ENCODE peak calls at places on chromosomes 3 and 15, in five cellular contexts. T is tibial nerve, H is cardiac muscle cell, Q is A549, N is uterus. J is an unnamed sample.
A peak's percentile ranks its signal among the peaks of the same experiment; 100 is the strongest.

GRCh38 chr15:65355173-65355982 is 22.4 kb downstream of the IGDCC3 start:
- DNase-seq in T (no peak), Q (no peak), H (no peak), N (no peak), J (no peak)

GRCh38 chr3:137792633-137793271 is 28.6 kb downstream of the SOX14 start:
- DNase-seq in T (peak; percentile 36), Q (peak; percentile 23), H (peak; percentile 27), N (no peak), J (peak; percentile 46)

GRCh38 chr3:100915706-100916105 is 77.5 kb downstream of the ABI3BP start:
- DNase-seq in H (no peak), N (no peak), Q (no peak), T (no peak), J (no peak)

GRCh38 chr3:71542548-71543370 is 40.8 kb downstream of the FOXP1 start:
- DNase-seq in Q (peak; percentile 18), H (peak; percentile 95), N (peak; percentile 88), T (peak; percentile 68), J (peak; percentile 80)

GRCh38 chr15:41806291-41807181 is 21.4 kb upstream of the JMJD7 start:
- DNase-seq in Q (no peak), T (no peak), N (no peak), H (no peak), J (no peak)

GRCh38 chr3:134013280-134013679 is 16.4 kb downstream of the SLCO2A1 start:
- DNase-seq in Q (no peak), N (no peak), H (no peak), T (no peak), J (no peak)

GRCh38 chr3:157394361-157394760 is 42.3 kb upstream of the PTX3 start:
- DNase-seq in H (no peak), N (no peak), T (no peak), Q (no peak), J (no peak)

GRCh38 chr15:74011610-74012009 is 17.1 kb downstream of the PML start:
- DNase-seq in H (peak; percentile 91), N (peak; percentile 83), T (peak; percentile 34), Q (no peak), J (no peak)

GRCh38 chr15:77327844-77328529 is 91.9 kb downstream of the PEAK1 start:
- DNase-seq in H (no peak), N (no peak), Q (no peak), T (no peak), J (no peak)

GRCh38 chr3:71721721-71722157 is 3.5 kb downstream of the EIF4E3 start:
- DNase-seq in T (no peak), N (no peak), Q (no peak), H (no peak), J (no peak)

GRCh38 chr3:50612973-50613851 is 1.6 kb upstream of the CISH start:
- DNase-seq in T (no peak), Q (no peak), N (no peak), H (no peak), J (no peak)

GRCh38 chr3:143119974-143120715 is 574 bp downstream of the CHST2 start:
- DNase-seq in H (peak; percentile 10), N (peak; percentile 15), Q (peak; percentile 15), T (no peak), J (peak; percentile 51)

GRCh38 chr3:188185717-188186236 is 31.8 kb downstream of the LPP start:
- DNase-seq in T (no peak), Q (no peak), H (no peak), N (no peak), J (peak; percentile 58)

GRCh38 chr3:186108106-186108940 is 566 bp downstream of the ETV5 start:
- DNase-seq in N (no peak), H (peak; percentile 64), Q (peak; percentile 70), T (no peak), J (peak; percentile 67)

GRCh38 chr15:69853572-69853971 is 244.1 kb downstream of the TLE3 start:
- DNase-seq in T (no peak), H (peak; percentile 74), Q (peak; percentile 56), N (no peak), J (no peak)

GRCh38 chr3:138941259-138941885 is 5.6 kb downstream of the FOXL2 start:
- DNase-seq in N (no peak), T (no peak), H (peak; percentile 77), Q (peak; percentile 62), J (no peak)

GRCh38 chr3:128226794-128227399 is 73.6 kb downstream of the EEFSEC start:
- DNase-seq in N (peak; percentile 35), H (peak; percentile 58), Q (peak; percentile 29), T (no peak), J (no peak)

GRCh38 chr3:185900228-185900627 is 37.6 kb downstream of the TRA2B start:
- DNase-seq in N (no peak), T (no peak), Q (peak; percentile 68), H (peak; percentile 82), J (no peak)

GRCh38 chr3:100783619-100784018 is 74.3 kb downstream of the TFG start:
- DNase-seq in H (no peak), Q (no peak), N (no peak), T (no peak), J (no peak)

GRCh38 chr3:136075218-136075808 is 109.8 kb downstream of the PPP2R3A start:
- DNase-seq in Q (peak; percentile 70), N (peak; percentile 75), H (peak; percentile 92), T (peak; percentile 88), J (no peak)

GRCh38 chr15:29986946-29987345 is 95.8 kb upstream of the GOLGA8J start:
- DNase-seq in N (no peak), T (no peak), H (no peak), Q (no peak), J (no peak)

GRCh38 chr3:184227481-184227935 is 1.9 kb upstream of the VWA5B2 start:
- DNase-seq in N (no peak), Q (peak; percentile 34), T (no peak), H (peak; percentile 32), J (no peak)

GRCh38 chr3:72345237-72345878 is 502.9 kb downstream of the SHQ1 start:
- DNase-seq in H (peak; percentile 42), N (no peak), T (no peak), Q (no peak), J (no peak)

GRCh38 chr3:118548434-118548833 is 486.2 kb downstream of the IGSF11 start:
- DNase-seq in N (no peak), Q (no peak), T (no peak), H (no peak), J (no peak)

GRCh38 chr3:194277547-194278091 is 73.5 kb downstream of the CPN2 start:
- DNase-seq in Q (no peak), H (peak; percentile 92), N (peak; percentile 78), T (no peak), J (peak; percentile 44)

DNA sequence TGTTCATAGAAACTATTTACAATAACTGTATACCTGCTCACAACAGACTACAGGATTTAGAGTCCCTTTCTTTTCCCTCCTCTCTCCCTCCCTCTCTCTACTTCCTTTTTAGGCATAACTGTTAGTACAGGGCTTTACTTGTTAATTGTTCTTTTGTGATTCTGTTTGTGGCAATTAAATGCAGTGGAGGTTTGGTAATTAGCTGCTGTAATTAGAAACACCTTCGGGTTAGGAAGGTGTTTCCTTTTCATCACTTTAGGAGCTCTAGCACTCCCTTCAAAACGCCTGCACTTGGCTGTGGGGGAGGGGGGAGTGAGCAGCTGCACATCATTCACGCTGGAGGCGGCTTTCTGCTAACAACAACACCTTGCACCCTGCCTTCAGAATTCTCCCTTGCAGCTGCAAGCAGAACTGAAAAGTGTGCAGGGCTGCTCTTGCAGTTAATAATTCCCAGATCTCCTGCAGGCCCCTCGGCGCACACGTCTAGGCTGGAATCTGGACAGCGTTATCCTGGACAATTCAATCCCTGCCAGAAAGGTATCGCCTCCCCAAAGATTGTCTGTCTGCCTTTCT is 242.6 kb upstream of the RGMA start:
- DNase-seq in N (peak; percentile 37), H (no peak), T (no peak), Q (no peak), J (no peak)
- TF ChIP-seq CTCF in N (no peak), H (no peak), T (no peak), Q (no peak), J (no peak)

GRCh38 chr15:25093455-25094029 is 138.8 kb downstream of the SNRPN start:
- DNase-seq in T (no peak), N (no peak), Q (no peak), H (no peak), J (no peak)

GRCh38 chr15:25092661-25093060 is 137.9 kb downstream of the SNRPN start:
- DNase-seq in N (no peak), T (no peak), Q (no peak), H (no peak), J (no peak)

GRCh38 chr15:25090073-25090733 is 135.4 kb downstream of the SNRPN start:
- DNase-seq in N (no peak), Q (no peak), T (no peak), H (no peak), J (no peak)

GRCh38 chr15:25089577-25089976 is 134.8 kb downstream of the SNRPN start:
- DNase-seq in H (no peak), T (no peak), N (no peak), Q (no peak), J (no peak)

GRCh38 chr15:25091421-25092158 is 136.8 kb downstream of the SNRPN start:
- DNase-seq in T (no peak), Q (no peak), N (no peak), H (no peak), J (no peak)
- H3K9me3 ChIP-seq in T (peaks cover 39% of the 10 kb centered on the region), Q (peaks cover 2% of the 10 kb centered on the region), N (peaks cover 55% of the 10 kb centered on the region), H (no peaks in the 10 kb centered on the region), J (peaks cover 100% of the 10 kb centered on the region)

GRCh38 chr3:152056481-152056880 is 183.0 kb downstream of the SUCNR1 start:
- DNase-seq in N (no peak), T (no peak), Q (no peak), H (no peak), J (no peak)
- TF ChIP-seq CTCF in N (no peak), T (no peak), Q (no peak), H (no peak), J (no peak)

GRCh38 chr3:127209155-127209839 is 16.4 kb downstream of the PRR23E start:
- DNase-seq in T (no peak), H (no peak), Q (no peak), N (no peak), J (no peak)

GRCh38 chr3:127208483-127209100 is 15.7 kb downstream of the PRR23E start:
- DNase-seq in N (no peak), T (no peak), H (no peak), Q (no peak), J (no peak)

GRCh38 chr3:127211118-127212060 is 18.5 kb downstream of the PRR23E start:
- DNase-seq in T (no peak), H (no peak), N (no peak), Q (no peak), J (no peak)

GRCh38 chr3:127210654-127210943 is 17.7 kb downstream of the PRR23E start:
- DNase-seq in H (no peak), Q (no peak), T (no peak), N (no peak), J (no peak)

DNA sequence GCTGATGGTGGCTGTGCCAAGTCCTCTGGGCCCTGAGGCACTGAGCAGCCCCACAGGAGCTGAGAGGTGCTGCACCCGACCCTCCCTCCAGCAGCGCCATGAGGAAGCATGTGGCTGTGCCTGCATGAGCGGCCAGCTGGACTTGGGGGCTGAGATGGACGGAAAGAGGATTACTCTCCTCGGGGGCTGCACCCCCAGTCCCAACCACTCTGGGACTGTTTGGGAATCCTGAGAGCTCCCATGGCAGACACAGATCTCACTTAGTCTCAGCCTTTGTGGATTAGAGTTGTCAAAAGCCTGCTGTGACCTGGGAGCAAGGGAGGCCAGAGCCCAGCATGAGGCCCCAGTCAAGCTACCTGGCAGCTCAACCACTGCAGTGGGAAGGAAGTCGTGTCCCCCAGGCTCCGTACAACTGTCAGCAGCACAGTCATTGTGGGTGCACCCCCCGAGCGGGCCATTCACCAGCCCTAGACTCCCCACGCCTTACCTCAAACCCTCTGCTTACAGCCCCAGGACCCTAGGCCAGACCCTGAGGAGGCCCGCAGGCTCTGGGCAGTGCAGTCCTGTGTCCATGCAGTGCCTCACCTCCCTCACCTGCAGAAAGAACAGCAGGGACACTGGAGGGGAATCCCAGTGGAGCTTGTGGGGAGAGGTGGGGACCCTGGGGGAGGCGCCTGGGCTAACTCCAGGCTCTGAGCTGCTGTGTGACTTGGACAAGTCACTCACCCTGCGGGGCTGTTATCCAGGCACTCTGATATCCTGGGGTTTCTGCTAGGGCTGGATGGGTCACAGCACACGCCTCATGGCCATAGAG is 17.1 kb downstream of the PRR23E start:
- DNase-seq in N (no peak), H (no peak), T (no peak), Q (no peak), J (no peak)
- H3K9me3 ChIP-seq in N (no peaks in the 10 kb centered on the region), H (no peaks in the 10 kb centered on the region), T (no peaks in the 10 kb centered on the region), Q (no peaks in the 10 kb centered on the region), J (no peaks in the 10 kb centered on the region)

J was measured in lower lobe of right lung.